ENCODE peak calls at places on chromosome 4, in four cellular contexts. N is K562, B is WTC11, P is H1. R is an unnamed sample.

GRCh38 chr4:65033899-65034298 is 624.6 kb upstream of the TECRL start:
- DNase-seq in N (no peak), B (no peak), P (no peak), R (no peak)

GRCh38 chr4:25069014-25069413 is 38.3 kb upstream of the LGI2 start:
- DNase-seq in N (no peak), B (no peak), P (no peak), R (no peak)

GRCh38 chr4:40547446-40548132 is 82.1 kb downstream of the RBM47 start:
- DNase-seq in N (no peak), B (no peak), P (no peak), R (no peak)

GRCh38 chr4:41982716-41983115 is 1.2 kb downstream of the DCAF4L1 start:
- DNase-seq in N (no peak), B (no peak), P (no peak), R (no peak)

GRCh38 chr4:183659919-183660318 is 826 bp downstream of the TRAPPC11 start:
- DNase-seq in N (no peak), B (no peak), P (no peak), R (peak; percentile 22)

GRCh38 chr4:156774422-156774821 is 197.2 kb downstream of the PDGFC start:
- DNase-seq in N (no peak), B (no peak), P (no peak), R (no peak)

GRCh38 chr4:94409947-94410346 is 41.8 kb upstream of the PDLIM5 start:
- DNase-seq in N (no peak), B (no peak), P (no peak), R (no peak)

GRCh38 chr4:156971623-156972369 is at the start of gene PDGFC:
- DNase-seq in N (peak; percentile 13), B (peak; percentile 86), P (no peak), R (peak; percentile 80)

GRCh38 chr4:26179316-26179760 is 141.5 kb upstream of the RBPJ start:
- DNase-seq in N (no peak), B (no peak), P (no peak), R (no peak)

GRCh38 chr4:117996891-117997290 is 37.4 kb upstream of the NDST3 start:
- DNase-seq in N (no peak), B (no peak), P (no peak), R (no peak)

GRCh38 chr4:139753686-139754085 is 88.1 kb downstream of the MGST2 start:
- DNase-seq in N (no peak), B (no peak), P (no peak), R (no peak)

GRCh38 chr4:90958256-90958895 is 831.2 kb downstream of the CCSER1 start:
- DNase-seq in N (no peak), B (no peak), P (no peak), R (no peak)

GRCh38 chr4:161222889-161223288 is 940.9 kb downstream of the FSTL5 start:
- DNase-seq in N (no peak), B (no peak), P (no peak), R (no peak)

GRCh38 chr4:73721419-73721818 is 18.9 kb upstream of the CXCL8 start:
- DNase-seq in N (no peak), B (no peak), P (no peak), R (no peak)

GRCh38 chr4:164481306-164482091 is 272.4 kb upstream of the SMIM31 start:
- DNase-seq in N (no peak), B (no peak), P (no peak), R (no peak)

GRCh38 chr4:124152130-124152529 is 560.4 kb downstream of the ANKRD50 start:
- DNase-seq in N (no peak), B (no peak), P (no peak), R (no peak)
- TF ChIP-seq TEAD4 in N (no peak), B (no peak), P (no peak), R (no peak)

GRCh38 chr4:148445071-148445902 is 3.1 kb upstream of the NR3C2 start:
- DNase-seq in N (peak; percentile 42), B (peak; percentile 70), P (no peak), R (peak; percentile 72)
- TF ChIP-seq TEAD4 in N (no peak), B (no peak), P (no peak), R (no peak)

GRCh38 chr4:80610199-80610598 is 274.7 kb downstream of the CFAP299 start:
- DNase-seq in N (no peak), B (no peak), P (no peak), R (no peak)

GRCh38 chr4:80610845-80611244 is 275.3 kb downstream of the CFAP299 start:
- DNase-seq in N (no peak), B (no peak), P (no peak), R (no peak)

GRCh38 chr4:80608285-80608980 is 272.9 kb downstream of the CFAP299 start:
- DNase-seq in N (no peak), B (no peak), P (no peak), R (no peak)

GRCh38 chr4:80614319-80614718 is 278.8 kb downstream of the CFAP299 start:
- DNase-seq in N (no peak), B (peak; percentile 25), P (peak; percentile 2), R (no peak)

DNA sequence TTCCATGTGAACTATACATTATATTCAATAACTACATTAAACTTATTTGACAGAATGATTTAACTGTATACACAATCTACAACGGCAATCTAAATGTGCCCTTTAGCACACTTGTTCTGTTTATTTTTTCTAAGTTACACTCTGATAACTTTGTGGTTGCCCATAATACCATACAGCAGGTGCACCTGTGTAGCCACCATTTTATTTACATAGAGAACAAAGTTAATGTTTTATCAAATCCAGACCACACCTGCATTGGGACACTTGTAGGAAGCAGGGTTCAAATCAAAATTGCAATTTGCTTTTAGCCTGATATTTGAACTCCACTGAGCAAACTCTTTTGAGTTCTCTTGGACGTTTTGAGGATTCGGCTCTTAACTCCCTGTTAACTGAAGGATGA is 275.8 kb downstream of the CFAP299 start:
- DNase-seq in N (no peak), B (no peak), P (no peak), R (no peak)
- TF ChIP-seq TEAD4 in N (no peak), B (no peak), P (no peak), R (no peak)

DNA sequence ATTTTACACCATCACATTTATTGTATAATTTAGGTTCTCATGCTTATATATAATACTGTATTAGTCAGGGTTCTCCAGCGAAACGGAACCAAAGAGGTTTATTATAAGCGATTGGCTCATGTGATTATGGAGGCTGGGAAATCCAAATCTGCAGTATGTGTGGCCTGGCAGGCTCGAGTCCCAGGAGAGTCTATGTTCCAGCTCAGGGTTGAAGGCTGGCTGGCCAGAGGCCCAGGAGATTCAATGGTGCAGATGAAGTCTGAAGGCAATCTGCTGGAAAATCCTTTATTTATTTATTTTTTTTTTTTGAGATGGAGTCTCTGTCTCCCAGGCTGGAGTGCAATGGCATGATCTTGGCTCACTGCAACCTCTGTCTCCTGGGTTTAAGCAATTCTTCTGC is 63.0 kb upstream of the WDFY3 start:
- DNase-seq in N (no peak), B (no peak), P (no peak), R (no peak)
- TF ChIP-seq TEAD4 in N (no peak), B (no peak), P (no peak), R (no peak)

GRCh38 chr4:54101190-54102041 is 1.5 kb downstream of the GSX2 start:
- DNase-seq in N (no peak), B (peak; percentile 37), P (no peak), R (peak; percentile 46)

GRCh38 chr4:54104907-54105306 is 4.9 kb downstream of the GSX2 start:
- DNase-seq in N (no peak), B (no peak), P (no peak), R (no peak)

GRCh38 chr4:54102747-54103146 is 2.8 kb downstream of the GSX2 start:
- DNase-seq in N (no peak), B (no peak), P (no peak), R (no peak)

GRCh38 chr4:54100607-54101189 is 735 bp downstream of the GSX2 start:
- DNase-seq in N (no peak), B (no peak), P (no peak), R (peak; percentile 71)

GRCh38 chr4:54103190-54103574 is 3.2 kb downstream of the GSX2 start:
- DNase-seq in N (no peak), B (no peak), P (no peak), R (no peak)
- TF ChIP-seq TEAD4 in N (no peak), B (no peak), P (no peak), R (no peak)

GRCh38 chr4:4912155-4912554 is 52.7 kb downstream of the MSX1 start:
- DNase-seq in N (no peak), B (no peak), P (no peak), R (no peak)
- TF ChIP-seq TEAD4 in N (no peak), B (no peak), P (no peak), R (no peak)

DNA sequence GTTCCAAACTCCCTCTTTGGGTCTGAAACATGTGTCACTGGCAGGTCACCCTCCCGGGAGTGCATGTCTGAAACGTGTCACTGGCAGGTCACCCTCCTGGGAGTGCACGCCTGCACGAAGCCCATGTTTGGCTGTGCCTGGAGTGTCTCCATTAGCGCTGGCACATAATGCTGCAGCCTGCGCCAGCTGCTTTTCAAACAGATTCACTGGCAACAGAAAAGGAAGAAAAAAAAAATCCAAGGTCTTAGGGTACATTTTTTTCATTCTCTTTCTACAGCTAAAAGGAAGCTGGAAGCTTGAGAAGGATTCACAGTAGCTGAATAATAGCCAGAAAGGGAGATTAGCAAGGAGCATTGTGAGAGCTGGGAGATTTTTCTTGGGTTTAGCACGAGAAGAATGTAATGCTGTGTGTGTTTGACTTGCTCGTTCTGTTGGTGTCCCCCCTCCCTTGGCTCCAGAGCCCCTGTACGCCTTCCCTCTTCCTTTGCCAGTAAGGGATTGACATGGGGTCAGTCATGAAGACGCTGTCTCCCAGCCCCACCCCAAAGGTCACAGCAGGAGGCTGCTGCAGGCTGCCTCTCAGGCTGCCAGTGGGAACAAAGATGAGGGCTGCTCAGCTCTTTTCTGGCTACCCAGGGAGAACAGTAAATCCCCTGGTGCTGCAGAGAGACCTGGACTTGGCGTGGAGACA is 39.1 kb upstream of the TLR3 start:
- DNase-seq in N (no peak), B (peak; percentile 38), P (no peak), R (peak; percentile 73)
- TF ChIP-seq TEAD4 in N (no peak), B (no peak), P (no peak), R (no peak)

DNA sequence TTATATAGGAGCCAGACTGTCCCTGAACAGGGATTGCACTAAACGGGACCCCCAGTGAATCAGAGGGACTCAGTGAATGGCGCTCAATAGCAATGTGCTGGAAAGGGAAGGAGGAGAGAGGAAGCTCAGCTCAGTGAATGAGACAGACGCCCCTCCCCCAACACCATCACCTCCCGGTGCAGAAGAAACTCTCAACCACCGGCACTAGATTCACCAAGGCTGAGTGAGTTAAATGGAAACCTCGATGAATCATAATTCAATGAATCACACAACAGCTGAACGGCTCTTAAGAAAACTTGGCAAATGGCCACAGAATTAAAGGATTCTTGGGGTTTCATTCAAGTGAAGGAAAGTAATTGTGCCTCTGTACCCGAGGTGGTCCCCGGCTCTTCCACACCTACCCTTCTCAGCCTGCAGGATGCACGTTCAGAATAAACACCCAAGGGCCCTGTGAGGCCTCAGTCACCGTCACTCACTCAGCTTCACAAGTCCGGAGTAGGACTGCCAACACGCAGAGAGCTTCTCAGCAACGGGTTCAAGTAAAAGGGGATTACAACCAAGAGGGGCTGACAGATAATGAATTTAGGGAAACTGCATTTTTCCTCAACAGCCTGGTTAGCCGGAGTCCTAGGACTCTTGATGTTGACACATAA is 29.3 kb downstream of the CRMP1 start:
- DNase-seq in N (no peak), B (no peak), P (no peak), R (no peak)
- TF ChIP-seq TEAD4 in N (no peak), B (no peak), P (no peak), R (no peak)

R was measured in SK-N-SH.